ENCODE peak calls at places on chromosomes 2 and 18, in seven cellular contexts. J, C, X, Y, W, S and B are unnamed samples.

GRCh38 chr18:22551536-22552151 is 133.9 kb upstream of the CTAGE1 start:
- DNase-seq in Y (no peak), C (no peak), J (no peak), X (no peak), S (no peak), W (no peak), B (no peak)

GRCh38 chr2:28318023-28318422 is 74.6 kb upstream of the FOSL2 start:
- DNase-seq in Y (no peak), X (no peak), W (no peak), S (no peak), J (no peak), C (no peak), B (no peak)

GRCh38 chr2:61770298-61770697 is 83.6 kb downstream of the FAM161A start:
- DNase-seq in W (no peak), X (no peak), S (no peak), C (no peak), Y (no peak), J (no peak), B (no peak)

GRCh38 chr2:217222511-217222910 is 362.6 kb upstream of the TNP1 start:
- DNase-seq in Y (no peak), C (peak), J (no peak), X (no peak), S (no peak), W (no peak), B (no peak)

GRCh38 chr2:105885456-105885855 is 140.7 kb downstream of the NCK2 start:
- DNase-seq in J (no peak), W (no peak), X (no peak), Y (no peak), C (no peak), S (no peak), B (no peak)

GRCh38 chr18:45793295-45793965 is 32.0 kb upstream of the SIGLEC15 start:
- DNase-seq in W (no peak), S (no peak), J (no peak), Y (no peak), C (peak), X (no peak), B (no peak)

GRCh38 chr2:147554708-147555107 is 290.1 kb upstream of the ACVR2A start:
- DNase-seq in C (no peak), X (peak), J (no peak), S (no peak), W (no peak), Y (no peak), B (no peak)

GRCh38 chr2:229169751-229170150 is 101.3 kb downstream of the PID1 start:
- DNase-seq in Y (no peak), W (no peak), X (no peak), C (no peak), J (no peak), S (no peak), B (no peak)

GRCh38 chr18:79397288-79397829 is 1.6 kb downstream of the NFATC1 start:
- DNase-seq in X (no peak), C (no peak), S (peak), Y (peak), W (no peak), J (no peak), B (no peak)

GRCh38 chr2:183951636-183952035 is 646.7 kb upstream of the ZNF804A start:
- DNase-seq in S (no peak), W (no peak), Y (no peak), C (no peak), X (no peak), J (no peak), B (no peak)

DNA sequence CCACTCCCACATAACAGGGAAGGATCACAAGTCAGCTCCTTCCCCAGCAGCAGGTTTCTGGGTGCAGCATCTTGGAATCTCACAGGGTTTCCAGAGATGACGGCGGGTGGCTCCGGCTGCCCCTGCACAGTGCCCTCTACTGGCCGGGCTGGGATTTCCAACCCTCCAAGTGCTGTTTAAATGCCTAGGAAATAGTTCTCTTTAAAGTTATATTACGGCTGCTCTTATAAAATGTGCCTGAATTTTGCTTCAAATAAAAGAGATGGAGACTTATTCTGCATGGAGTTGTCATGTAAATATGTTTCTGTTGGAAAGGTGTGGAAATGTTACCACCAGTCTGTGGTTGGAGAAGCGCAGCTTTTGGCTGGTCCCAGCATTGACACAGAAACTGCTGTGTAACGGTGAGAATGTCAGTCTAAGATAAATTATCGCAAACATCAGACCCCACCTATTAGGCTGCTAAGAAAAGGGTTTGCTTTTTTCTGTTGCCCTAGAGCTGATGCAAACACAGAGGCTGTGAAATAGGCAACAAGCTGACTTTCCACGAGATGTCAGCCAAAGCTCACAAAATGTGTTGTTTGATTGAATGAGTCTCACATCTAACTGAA is 3.3 kb upstream of the HJURP start:
- DNase-seq in C (peak), S (peak), W (no peak), Y (peak), X (no peak), J (peak), B (no peak)
- TF ChIP-seq CTCF in C (peak), S (no peak), W (peak), Y (peak), X (peak), J (peak), B (peak)

GRCh38 chr2:101442667-101443061 is 32.2 kb downstream of the RFX8 start:
- DNase-seq in X (no peak), S (no peak), W (no peak), J (peak), C (no peak), Y (no peak), B (no peak)
- TF ChIP-seq CTCF in X (no peak), S (no peak), W (no peak), J (peak), C (no peak), Y (no peak), B (no peak)

GRCh38 chr2:112584891-112585250 is 462 bp downstream of the CHCHD5 start:
- DNase-seq in J (no peak), C (no peak), X (no peak), W (no peak), S (no peak), Y (no peak), B (no peak)

GRCh38 chr2:112585400-112585799 is 991 bp downstream of the CHCHD5 start:
- DNase-seq in J (no peak), Y (no peak), C (no peak), X (no peak), S (no peak), W (no peak), B (no peak)

GRCh38 chr2:112582314-112582746 is 2.1 kb upstream of the CHCHD5 start:
- DNase-seq in J (no peak), W (no peak), Y (no peak), S (no peak), C (peak), X (no peak), B (no peak)

GRCh38 chr2:112584134-112584890 is at the start of gene CHCHD5:
- DNase-seq in C (peak), W (peak), S (peak), X (peak), J (peak), Y (peak), B (peak)

DNA sequence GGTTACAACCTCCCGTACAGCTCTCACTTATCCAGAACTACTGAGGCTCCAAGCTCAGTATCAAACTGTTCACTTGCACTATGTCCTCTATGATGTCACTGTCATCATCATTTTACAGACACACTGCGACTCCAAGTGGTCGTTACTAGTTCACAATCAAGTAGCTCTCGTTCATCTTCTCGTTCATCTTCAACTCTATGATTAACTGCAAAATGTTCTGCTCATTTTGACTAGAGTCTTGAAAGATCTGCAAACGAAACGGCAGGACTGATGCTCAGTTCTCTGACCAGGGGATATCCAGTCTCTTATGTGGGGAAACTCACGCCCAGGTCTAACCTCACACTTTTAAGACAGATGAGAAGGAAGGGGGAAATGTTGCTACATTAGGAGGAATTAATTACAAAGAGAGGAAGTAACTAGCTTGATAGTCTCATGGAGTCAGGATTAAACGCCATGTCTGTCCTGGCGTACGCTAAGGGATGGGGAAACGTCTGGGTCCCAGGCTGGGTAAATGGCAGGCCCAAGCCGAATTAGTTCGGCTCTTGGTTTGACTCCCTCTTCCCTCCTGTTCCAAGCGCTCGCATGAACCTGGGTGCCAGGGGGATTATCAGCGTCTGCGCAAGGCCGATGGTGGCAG is 794 bp upstream of the CHCHD5 start:
- DNase-seq in C (peak), J (no peak), Y (no peak), X (no peak), S (no peak), W (no peak), B (no peak)
- TF ChIP-seq CTCF in C (no peak), J (no peak), Y (no peak), X (no peak), S (no peak), W (no peak), B (no peak)

DNA sequence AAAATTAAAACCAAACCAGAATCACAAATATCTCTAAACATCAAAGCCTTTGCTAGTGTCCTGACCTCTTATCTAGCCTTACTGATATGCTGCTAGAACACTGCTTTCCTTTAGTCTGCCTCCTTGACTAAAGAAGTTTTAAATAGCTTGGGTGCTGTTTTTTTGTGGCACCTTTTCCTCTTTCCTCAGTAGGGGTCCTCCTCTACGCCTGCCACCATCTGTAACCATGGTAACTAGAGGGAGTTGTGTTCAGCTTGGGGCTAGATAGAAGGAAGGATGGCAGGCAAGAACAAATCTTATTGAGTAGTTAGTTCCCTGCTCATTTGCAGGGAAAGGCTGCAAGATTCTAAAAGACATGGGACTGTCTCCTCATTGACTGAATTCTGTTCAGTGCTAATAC is 86.0 kb downstream of the TAF4B start:
- DNase-seq in C (no peak), J (no peak), S (no peak), W (no peak), Y (no peak), X (no peak), B (no peak)
- TF ChIP-seq CTCF in C (no peak), J (no peak), S (no peak), W (no peak), Y (no peak), X (no peak), B (no peak)

GRCh38 chr18:51100371-51101000 is 70.5 kb downstream of the SMAD4 start:
- DNase-seq in Y (no peak), J (peak), W (no peak), X (no peak), C (no peak), S (no peak), B (no peak)
- TF ChIP-seq CTCF in Y (no peak), J (peak), W (no peak), X (no peak), C (no peak), S (no peak), B (no peak)

GRCh38 chr2:200528228-200528627 is 2.2 kb downstream of the SGO2 start:
- DNase-seq in J (no peak), C (no peak), S (no peak), X (no peak), W (no peak), Y (no peak), B (no peak)

GRCh38 chr2:200523604-200524003 is 2.4 kb upstream of the SGO2 start:
- DNase-seq in W (no peak), C (no peak), X (no peak), Y (no peak), J (no peak), S (no peak), B (no peak)

GRCh38 chr2:200525551-200525881 is 491 bp upstream of the SGO2 start:
- DNase-seq in J (no peak), X (no peak), W (no peak), Y (no peak), C (no peak), S (no peak), B (no peak)

GRCh38 chr2:200525066-200525465 is 941 bp upstream of the SGO2 start:
- DNase-seq in C (no peak), W (no peak), S (no peak), X (no peak), J (no peak), Y (no peak), B (no peak)

DNA sequence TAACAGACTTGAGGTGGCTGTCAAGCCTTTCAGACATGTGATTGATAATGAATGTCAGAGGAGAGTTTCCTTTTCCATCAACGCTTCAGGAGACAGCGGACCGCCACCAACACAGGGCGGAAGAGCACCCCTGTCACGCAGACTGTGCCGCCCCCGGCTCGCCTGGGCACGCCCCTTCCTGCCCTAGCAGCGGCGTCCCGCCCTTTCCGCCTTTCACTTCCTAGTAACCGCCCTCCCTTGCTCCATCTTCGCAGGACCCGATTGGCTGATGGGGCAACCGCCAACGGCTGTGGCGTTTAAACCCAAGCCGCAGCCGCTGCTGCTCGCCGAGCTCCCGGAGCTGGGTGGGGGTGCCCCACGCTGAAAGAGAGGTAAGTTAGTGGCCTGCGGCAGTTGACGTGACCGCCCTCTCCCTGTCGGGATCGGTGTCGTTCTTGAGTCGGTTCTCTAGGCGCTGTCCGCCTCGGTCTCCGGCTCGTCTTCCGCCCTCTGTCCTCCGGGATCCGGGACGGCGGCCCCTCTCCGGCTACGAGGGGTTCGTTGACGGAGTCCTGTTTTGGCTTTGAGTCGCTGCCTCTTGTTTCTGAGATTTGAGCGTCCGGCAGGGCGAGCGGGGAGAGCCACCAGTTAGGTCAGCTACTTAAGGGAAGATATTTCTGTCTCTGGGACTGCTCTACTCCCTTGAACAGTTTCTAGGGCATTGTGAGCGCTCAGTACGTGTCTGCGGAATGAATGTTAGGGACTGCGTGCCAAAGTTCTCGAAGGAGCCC is at the start of gene SGO2:
- DNase-seq in X (peak), J (peak), W (peak), Y (peak), C (peak), S (peak), B (peak)
- TF ChIP-seq CTCF in X (no peak), J (peak), W (peak), Y (no peak), C (no peak), S (no peak), B (no peak)

DNA sequence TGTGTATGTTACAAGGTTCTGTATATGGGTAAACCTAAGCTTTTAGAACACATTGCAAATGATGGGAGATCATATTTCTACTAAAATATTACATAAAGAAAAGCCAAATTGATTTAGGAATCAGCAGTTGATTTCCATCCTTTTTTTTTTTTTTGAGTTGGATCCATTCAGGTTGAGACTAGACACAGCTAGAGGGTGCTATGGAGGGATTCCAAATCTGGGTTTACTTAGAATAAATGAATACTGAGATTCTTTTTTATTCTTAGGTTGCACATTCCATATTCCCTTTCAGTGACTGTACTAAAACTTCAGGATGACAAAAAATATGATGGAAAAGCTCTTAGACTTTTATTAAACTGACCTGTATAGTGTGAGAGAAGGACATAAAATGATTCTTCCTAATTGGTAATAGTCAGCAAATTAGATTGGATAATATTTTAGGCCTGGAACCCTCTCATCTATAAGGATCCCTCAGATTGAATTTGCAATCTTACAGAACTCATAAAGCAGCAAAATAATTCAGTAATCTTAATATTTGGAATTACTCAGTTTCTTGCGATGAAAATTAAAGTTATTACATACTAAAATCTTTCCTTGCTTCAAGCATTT is 183.3 kb upstream of the SESTD1 start:
- DNase-seq in X (no peak), J (no peak), W (no peak), C (no peak), S (no peak), Y (no peak), B (no peak)
- TF ChIP-seq CTCF in X (no peak), J (peak), W (no peak), C (no peak), S (no peak), Y (no peak), B (no peak)